ENCODE peak calls at places on chromosomes 2 and 18, in nine cellular contexts. W is glutamatergic neuron, U is lung, J is heart left ventricle, K is cardiac fibroblast, N is GM13977, F is endothelial cell, O is lower lobe of right lung, I is endodermal cell. E is an unnamed sample.

GRCh38 chr2:72129676-72130340 is 17.9 kb downstream of the CYP26B1 start:
- DNase-seq in W (no peak), U (no peak), J (no peak), K (peak; percentile 59), N (no peak), F (peak; percentile 1), O (no peak), I (peak; percentile 30), E (peak; percentile 32)

GRCh38 chr2:73006969-73007710 is 64.4 kb downstream of the SFXN5 start:
- DNase-seq in W (no peak), U (no peak), J (no peak), K (peak; percentile 62), N (no peak), F (no peak), O (no peak), I (peak; percentile 17), E (no peak)

GRCh38 chr2:27128810-27129571 is 5.4 kb downstream of the ABHD1 start:
- DNase-seq in W (no peak), U (no peak), J (no peak), K (no peak), N (no peak), F (no peak), O (no peak), I (no peak), E (no peak)

GRCh38 chr2:84481702-84482101 is 22.6 kb upstream of the SUCLG1 start:
- DNase-seq in W (no peak), U (no peak), J (no peak), K (peak; percentile 52), N (no peak), F (no peak), O (no peak), I (no peak), E (no peak)

GRCh38 chr2:70886541-70886987 is 49.1 kb upstream of the ATP6V1B1 start:
- DNase-seq in W (no peak), U (no peak), J (no peak), K (no peak), N (no peak), F (no peak), O (no peak), I (peak; percentile 56), E (peak; percentile 52)

GRCh38 chr2:28400434-28400833 is 7.8 kb downstream of the FOSL2 start:
- DNase-seq in W (no peak), U (no peak), J (no peak), K (no peak), N (no peak), F (no peak), O (no peak), I (no peak), E (no peak)

GRCh38 chr2:121722479-121722878 is 14.2 kb downstream of the NIFK start:
- DNase-seq in W (no peak), U (no peak), J (no peak), K (peak; percentile 17), N (no peak), F (no peak), O (no peak), I (no peak), E (no peak)

GRCh38 chr18:45666520-45666919 is 51.2 kb downstream of the SLC14A2 start:
- DNase-seq in W (no peak), U (no peak), J (no peak), K (no peak), N (peak; percentile 48), F (no peak), O (no peak), I (no peak), E (no peak)

DNA sequence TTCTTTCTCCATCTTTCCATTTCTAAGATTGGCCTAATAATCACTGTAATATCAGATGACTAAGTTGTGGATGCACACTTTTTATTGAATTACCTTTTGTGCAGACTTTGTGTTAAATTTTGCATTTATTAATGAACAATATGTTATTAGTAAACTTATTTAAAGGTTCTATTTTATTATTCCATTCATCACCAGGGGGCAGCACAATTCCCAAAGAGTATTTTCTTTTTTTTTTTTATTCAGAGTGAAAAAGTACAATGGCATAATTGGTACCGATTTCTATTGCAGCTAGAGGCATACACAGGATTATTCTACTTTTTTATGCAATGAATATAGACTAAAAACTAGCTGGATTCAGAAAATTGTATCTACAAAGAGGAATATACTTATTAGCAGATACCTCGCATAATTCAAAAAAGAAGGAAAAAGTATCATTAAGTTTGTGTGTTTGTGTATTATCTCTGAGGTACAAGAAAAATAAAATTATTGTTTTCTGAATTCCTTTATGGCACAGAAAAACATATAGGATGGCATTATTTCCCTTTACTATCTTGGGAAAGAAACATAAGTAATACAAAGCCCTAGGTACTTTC is 390.6 kb downstream of the ERBB4 start:
- DNase-seq in W (no peak), U (no peak), J (no peak), K (peak; percentile 29), N (no peak), F (no peak), O (no peak), I (no peak), E (no peak)
- TF ChIP-seq CTCF in W (peak; percentile 67), U (no peak), J (peak; percentile 19), K (peak; percentile 41), N (peak; percentile 35), F (peak; percentile 73), O (peak; percentile 38), I (peak; percentile 78), E (peak; percentile 72)

GRCh38 chr2:181895788-181896187 is 4.3 kb downstream of the ITPRID2 start:
- DNase-seq in W (no peak), U (no peak), J (no peak), K (no peak), N (no peak), F (no peak), O (no peak), I (no peak), E (no peak)

GRCh38 chr2:181892795-181893435 is 1.4 kb downstream of the ITPRID2 start:
- DNase-seq in W (no peak), U (no peak), J (no peak), K (peak; percentile 64), N (no peak), F (no peak), O (no peak), I (no peak), E (no peak)

GRCh38 chr2:181894381-181894780 is 2.9 kb downstream of the ITPRID2 start:
- DNase-seq in W (no peak), U (no peak), J (no peak), K (no peak), N (no peak), F (no peak), O (no peak), I (no peak), E (no peak)

GRCh38 chr2:181891258-181891965 is at the start of gene ITPRID2:
- DNase-seq in W (peak; percentile 86), U (peak; percentile 87), J (peak; percentile 94), K (peak; percentile 95), N (peak; percentile 96), F (peak; percentile 89), O (peak; percentile 94), I (peak; percentile 90), E (no peak)

DNA sequence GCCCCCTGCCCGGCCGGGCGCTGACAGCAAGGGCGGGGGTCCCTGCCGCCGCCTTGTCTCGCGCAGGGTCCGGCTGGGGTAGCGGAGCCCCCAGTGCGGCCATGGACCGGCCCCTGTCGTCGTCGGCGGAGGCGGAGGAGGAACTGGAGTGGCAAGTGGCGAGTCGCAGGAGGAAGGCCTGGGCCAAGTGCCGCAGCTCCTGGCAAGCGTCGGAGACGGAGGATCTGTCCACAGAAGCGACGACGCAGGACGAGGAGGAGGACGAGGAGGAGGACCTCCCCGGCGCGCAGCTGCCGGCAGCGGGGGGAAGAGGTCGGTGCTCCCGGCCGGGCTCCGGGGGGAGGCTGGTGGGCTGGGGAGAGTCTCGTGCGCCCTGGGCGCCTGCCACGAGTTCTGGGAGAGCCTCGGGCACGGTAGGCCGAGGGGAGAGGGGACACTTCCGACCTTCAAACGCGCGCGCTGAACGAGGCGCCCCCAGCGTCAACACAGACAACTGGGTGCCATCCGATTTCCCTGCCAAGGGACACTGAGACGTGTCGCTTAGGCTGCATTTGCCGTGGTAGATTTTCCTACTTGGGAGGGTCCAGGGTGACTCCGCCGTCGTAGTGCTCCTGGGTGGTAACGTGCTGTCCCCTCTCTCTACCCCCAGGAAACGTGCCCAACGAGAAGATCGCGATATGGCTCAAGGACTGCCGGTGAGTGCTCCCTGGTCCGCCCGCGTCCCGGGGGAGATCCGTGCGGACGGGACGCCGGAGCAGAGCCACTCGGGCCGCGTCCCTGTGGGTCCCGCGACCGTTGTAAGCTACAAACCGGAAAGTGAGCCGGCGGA is 650 bp downstream of the ITPRID2 start:
- DNase-seq in W (peak; percentile 70), U (peak; percentile 77), J (peak; percentile 83), K (peak; percentile 71), N (peak; percentile 63), F (peak; percentile 66), O (peak; percentile 84), I (peak; percentile 91), E (peak; percentile 85)
- TF ChIP-seq CTCF in W (no peak), U (no peak), J (no peak), K (no peak), N (peak; percentile 14), F (no peak), O (peak; percentile 13), I (peak; percentile 51), E (peak; percentile 54)

DNA sequence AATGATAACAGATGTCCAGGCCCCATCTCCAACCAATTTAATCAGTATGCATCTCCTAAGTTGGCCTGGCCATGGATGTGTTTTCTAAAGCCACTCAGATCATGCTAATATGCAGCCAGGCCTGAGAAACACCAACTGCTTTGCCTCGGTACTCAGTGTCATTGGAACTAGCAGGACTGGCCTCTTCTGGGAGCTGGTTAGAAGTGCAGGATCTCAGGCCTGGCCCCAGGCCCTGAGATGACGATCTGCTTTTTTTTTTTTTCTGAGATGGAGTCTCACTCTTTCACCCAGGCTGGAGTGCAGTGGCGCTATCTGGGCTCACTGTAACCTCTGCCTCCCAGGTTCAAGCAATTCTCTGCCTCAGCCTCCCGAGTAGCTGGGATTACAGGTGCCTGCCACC is 69.1 kb downstream of the IRS1 start:
- DNase-seq in W (no peak), U (no peak), J (peak; percentile 36), K (peak; percentile 50), N (no peak), F (no peak), O (no peak), I (peak; percentile 61), E (no peak)
- TF ChIP-seq CTCF in W (no peak), U (no peak), J (peak; percentile 27), K (peak; percentile 4), N (no peak), F (no peak), O (no peak), I (peak; percentile 60), E (no peak)

GRCh38 chr2:8430628-8431027 is 251.2 kb upstream of the ID2 start:
- DNase-seq in W (no peak), U (no peak), J (no peak), K (no peak), N (no peak), F (no peak), O (no peak), I (peak; percentile 47), E (no peak)
- TF ChIP-seq CTCF in W (no peak), U (no peak), J (no peak), K (no peak), N (peak; percentile 7), F (no peak), O (no peak), I (peak; percentile 49), E (no peak)